ENCODE peak calls at places on chromosomes 3 and 15, in nine cellular contexts. I is psoas muscle; J is NCI-H1105 treated with DMSO at 0.1 percent for 48 hours; V is T-helper 1 cell; S is SIG-M5; B is activated CD8-positive, alpha-beta memory T cell treated with anti-CD3 and anti-CD28 coated beads for 48 hours; U is KBM-7; D is ovary; O is body of pancreas. T is an unnamed sample.

GRCh38 chr3:126472277-126473006 is 3.2 kb downstream of the ZXDC start:
- DNase-seq in I (peak; percentile 84), J (peak; percentile 79), V (peak; percentile 25), S (peak; percentile 99), B (no peak), U (peak; percentile 93), D (peak; percentile 5), O (peak; percentile 87), T (no peak)

GRCh38 chr3:187831125-187832051 is 86.1 kb upstream of the BCL6 start:
- DNase-seq in I (peak; percentile 30), J (no peak), V (no peak), S (no peak), B (no peak), U (no peak), D (no peak), O (no peak), T (no peak)

GRCh38 chr3:184289426-184289938 is 9.6 kb upstream of the PSMD2 start:
- DNase-seq in I (peak; percentile 45), J (peak; percentile 76), V (peak; percentile 45), S (peak; percentile 11), B (peak; percentile 31), U (peak; percentile 83), D (no peak), O (peak; percentile 61), T (peak; percentile 15)

GRCh38 chr3:101259485-101260341 is 60.7 kb downstream of the IMPG2 start:
- DNase-seq in I (no peak), J (no peak), V (no peak), S (no peak), B (no peak), U (peak; percentile 18), D (no peak), O (no peak), T (no peak)

GRCh38 chr3:62727576-62727975 is 147.6 kb downstream of the CADPS start:
- DNase-seq in I (no peak), J (no peak), V (no peak), S (no peak), B (no peak), U (no peak), D (no peak), O (no peak), T (no peak)

GRCh38 chr3:39234041-39234440 is 41.6 kb upstream of the XIRP1 start:
- DNase-seq in I (no peak), J (no peak), V (no peak), S (no peak), B (no peak), U (no peak), D (no peak), O (no peak), T (no peak)

GRCh38 chr15:73081321-73081958 is 29.2 kb downstream of the NEO1 start:
- DNase-seq in I (peak; percentile 8), J (peak; percentile 70), V (peak; percentile 19), S (no peak), B (no peak), U (peak; percentile 71), D (no peak), O (peak; percentile 49), T (no peak)

GRCh38 chr3:38151667-38152265 is 13.3 kb downstream of the MYD88 start:
- DNase-seq in I (no peak), J (no peak), V (peak; percentile 52), S (no peak), B (no peak), U (no peak), D (no peak), O (no peak), T (no peak)

GRCh38 chr15:39788800-39789565 is 6.3 kb upstream of the FSIP1 start:
- DNase-seq in I (no peak), J (no peak), V (no peak), S (no peak), B (no peak), U (no peak), D (no peak), O (no peak), T (no peak)

GRCh38 chr3:179991104-179991503 is 45.6 kb downstream of the PEX5L start:
- DNase-seq in I (no peak), J (no peak), V (no peak), S (no peak), B (no peak), U (no peak), D (no peak), O (no peak), T (no peak)

GRCh38 chr3:177753498-177754155 is 556.3 kb upstream of the TBL1XR1 start:
- DNase-seq in I (peak; percentile 41), J (no peak), V (no peak), S (no peak), B (no peak), U (no peak), D (peak; percentile 81), O (peak; percentile 22), T (no peak)

GRCh38 chr3:159732172-159733111 is 256.2 kb upstream of the IL12A start:
- DNase-seq in I (no peak), J (no peak), V (no peak), S (no peak), B (no peak), U (no peak), D (no peak), O (no peak), T (no peak)

GRCh38 chr3:112651516-112651915 is 10.6 kb upstream of the CCDC80 start:
- DNase-seq in I (no peak), J (no peak), V (no peak), S (no peak), B (no peak), U (no peak), D (no peak), O (no peak), T (no peak)

GRCh38 chr3:183114779-183115178 is 15.5 kb upstream of the MCCC1 start:
- DNase-seq in I (no peak), J (peak; percentile 62), V (no peak), S (no peak), B (no peak), U (no peak), D (no peak), O (no peak), T (no peak)

GRCh38 chr15:37695719-37696118 is 238.7 kb upstream of the TMCO5A start:
- DNase-seq in I (no peak), J (no peak), V (no peak), S (no peak), B (no peak), U (no peak), D (no peak), O (no peak), T (no peak)

GRCh38 chr15:34318277-34319079 is 19.1 kb downstream of the SLC12A6 start:
- DNase-seq in I (peak; percentile 41), J (peak; percentile 39), V (no peak), S (no peak), B (no peak), U (peak; percentile 78), D (peak; percentile 36), O (peak; percentile 73), T (peak; percentile 14)

GRCh38 chr3:67384790-67385397 is 269.5 kb downstream of the SUCLG2 start:
- DNase-seq in I (no peak), J (no peak), V (peak; percentile 20), S (no peak), B (no peak), U (peak; percentile 63), D (no peak), O (peak; percentile 32), T (no peak)

GRCh38 chr3:139441656-139442055 is 34.7 kb downstream of the RBP2 start:
- DNase-seq in I (no peak), J (no peak), V (no peak), S (no peak), B (no peak), U (no peak), D (no peak), O (no peak), T (no peak)

GRCh38 chr3:189276481-189277190 is 104.9 kb downstream of the TPRG1 start:
- DNase-seq in I (no peak), J (no peak), V (no peak), S (peak; percentile 82), B (no peak), U (peak; percentile 61), D (no peak), O (peak; percentile 40), T (no peak)

GRCh38 chr3:126180477-126181397 is at the start of gene ALDH1L1:
- DNase-seq in I (peak; percentile 88), J (peak; percentile 83), V (no peak), S (no peak), B (no peak), U (no peak), D (peak; percentile 80), O (peak; percentile 97), T (peak; percentile 56)

GRCh38 chr3:156233875-156234274 is 113.5 kb downstream of the KCNAB1 start:
- DNase-seq in I (no peak), J (no peak), V (no peak), S (no peak), B (no peak), U (no peak), D (no peak), O (no peak), T (no peak)

GRCh38 chr3:195911041-195911945 is 2.9 kb upstream of the TNK2 start:
- DNase-seq in I (no peak), J (no peak), V (no peak), S (no peak), B (no peak), U (no peak), D (no peak), O (no peak), T (no peak)

GRCh38 chr3:49237344-49237743 is 39.7 kb downstream of the C3orf62 start:
- DNase-seq in I (no peak), J (no peak), V (no peak), S (no peak), B (no peak), U (no peak), D (no peak), O (no peak), T (no peak)

GRCh38 chr3:196322-197153 is at the start of gene CHL1:
- DNase-seq in I (no peak), J (no peak), V (no peak), S (no peak), B (no peak), U (no peak), D (peak; percentile 28), O (no peak), T (no peak)

T was measured in caudate nucleus.